ENCODE peak calls at places on chromosomes 6 and 20, in four cellular contexts. K is GM13977, R is GM10248, H is Calu3. X is an unnamed sample.

GRCh38 chr6:42331019-42331418 is 113.4 kb upstream of the MRPS10 start:
- DNase-seq in H (no peak), R (no peak), K (no peak), X (no peak)

GRCh38 chr20:2507464-2507863 is 1.3 kb downstream of the ZNF343 start:
- DNase-seq in H (no peak), R (no peak), K (no peak), X (no peak)

GRCh38 chr6:31356216-31356945 is 598 bp downstream of the HLA-B start:
- DNase-seq in K (peak), H (peak), R (peak), X (peak)

GRCh38 chr6:16208989-16209388 is 29.4 kb upstream of the GMPR start:
- DNase-seq in R (no peak), H (no peak), K (no peak), X (no peak)

GRCh38 chr6:41600499-41601247 is 37.6 kb upstream of the MDFI start:
- DNase-seq in R (no peak), H (no peak), K (no peak), X (no peak)

GRCh38 chr6:38161754-38162492 is 342.4 kb downstream of the ZFAND3 start:
- DNase-seq in R (peak), K (no peak), H (no peak), X (peak)

GRCh38 chr6:109304284-109305015 is 77.8 kb downstream of the CD164 start:
- DNase-seq in H (no peak), K (no peak), R (no peak), X (no peak)

GRCh38 chr20:48406462-48407235 is 421.1 kb downstream of the PREX1 start:
- DNase-seq in K (no peak), R (no peak), H (no peak), X (no peak)

GRCh38 chr20:6818033-6818808 is 50.7 kb downstream of the BMP2 start:
- DNase-seq in R (no peak), K (no peak), H (no peak), X (no peak)

GRCh38 chr6:7541175-7542064 is at the start of gene DSP:
- DNase-seq in R (peak), H (peak), K (peak), X (peak)

GRCh38 chr6:123962508-123962907 is 158.8 kb downstream of the NKAIN2 start:
- DNase-seq in K (no peak), H (peak), R (no peak), X (no peak)

GRCh38 chr6:33430991-33431879 is 11.4 kb downstream of the SYNGAP1 start:
- DNase-seq in R (peak), K (peak), H (peak), X (peak)

GRCh38 chr6:117397536-117398227 is 28.1 kb downstream of the ROS1 start:
- DNase-seq in K (no peak), R (no peak), H (no peak), X (no peak)

GRCh38 chr20:37379967-37380828 is 34.3 kb downstream of the SRC start:
- DNase-seq in R (no peak), K (no peak), H (no peak), X (no peak)

GRCh38 chr6:136146130-136146529 is 104.0 kb downstream of the MTFR2 start:
- DNase-seq in H (no peak), K (no peak), R (no peak), X (no peak)

GRCh38 chr20:32861446-32861845 is 2.7 kb downstream of the EFCAB8 start:
- DNase-seq in K (no peak), H (no peak), R (no peak), X (no peak)

GRCh38 chr20:32859961-32860360 is 1.2 kb downstream of the EFCAB8 start:
- DNase-seq in K (no peak), R (no peak), H (no peak), X (no peak)

GRCh38 chr20:32858189-32858588 is 534 bp upstream of the EFCAB8 start:
- DNase-seq in K (no peak), R (no peak), H (no peak), X (no peak)

GRCh38 chr20:32855387-32855786 is 3.3 kb upstream of the EFCAB8 start:
- DNase-seq in H (no peak), R (no peak), K (no peak), X (no peak)

GRCh38 chr20:32858873-32859372 is at the start of gene EFCAB8:
- DNase-seq in R (no peak), H (no peak), K (no peak), X (no peak)
- TF ChIP-seq CTCF in R (no peak), H (peak), K (no peak), X (no peak)

GRCh38 chr20:34824861-34825529 is 456 bp downstream of the NCOA6 start:
- DNase-seq in K (peak), H (peak), R (peak), X (peak)
- TF ChIP-seq CTCF in K (peak), H (no peak), R (peak), X (peak)

GRCh38 chr6:168247456-168248147 is 72.0 kb downstream of the DACT2 start:
- DNase-seq in R (no peak), K (no peak), H (peak), X (no peak)

GRCh38 chr6:168249746-168250145 is 69.8 kb downstream of the DACT2 start:
- DNase-seq in K (no peak), R (no peak), H (no peak), X (no peak)

GRCh38 chr6:168252267-168252666 is 67.3 kb downstream of the DACT2 start:
- DNase-seq in R (no peak), H (no peak), K (no peak), X (no peak)

GRCh38 chr6:168248148-168248620 is 71.4 kb downstream of the DACT2 start:
- DNase-seq in R (no peak), H (no peak), K (no peak), X (no peak)

DNA sequence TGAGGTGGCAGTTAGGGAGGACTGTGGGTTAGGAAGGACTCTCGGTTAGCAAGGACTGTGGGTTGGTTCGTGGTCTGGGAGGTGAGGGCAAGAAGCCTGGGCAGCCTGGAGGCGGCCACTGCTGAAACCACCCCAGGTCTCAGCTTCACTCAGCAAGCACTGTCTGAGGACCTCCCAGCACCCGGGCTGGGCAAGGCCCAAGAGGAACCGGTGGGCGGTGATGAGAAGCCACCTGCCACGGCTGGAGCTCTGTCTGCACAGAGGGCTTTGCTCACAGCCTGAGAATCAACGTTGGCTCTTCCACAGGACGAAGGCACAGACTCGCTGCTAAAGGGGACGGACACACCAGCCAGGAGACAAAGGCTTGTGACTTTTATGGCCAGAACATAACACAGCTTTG is 69.3 kb downstream of the DACT2 start:
- DNase-seq in K (no peak), R (no peak), H (no peak), X (no peak)
- TF ChIP-seq CTCF in K (no peak), R (no peak), H (no peak), X (no peak)

DNA sequence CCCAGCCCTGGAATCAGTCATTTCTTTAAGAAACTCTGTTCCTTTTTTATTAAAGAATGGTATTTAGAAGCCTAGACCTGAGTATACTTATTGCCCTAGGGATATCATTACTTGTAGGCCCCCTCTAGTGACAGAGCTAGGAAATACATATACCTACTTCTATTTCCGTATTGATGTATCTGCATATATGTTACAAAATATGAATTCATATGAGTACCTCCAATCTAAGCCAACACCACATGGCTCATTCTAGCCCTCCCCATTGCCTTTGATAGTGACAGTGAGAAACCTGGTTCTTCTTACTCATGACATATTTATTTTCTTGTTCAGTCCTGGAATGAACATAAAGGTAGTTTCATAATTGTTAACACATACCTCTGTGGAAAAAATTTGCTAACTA is 137.2 kb downstream of the FARS2 start:
- DNase-seq in R (peak), K (peak), H (no peak), X (peak)
- TF ChIP-seq CTCF in R (peak), K (peak), H (no peak), X (peak)

DNA sequence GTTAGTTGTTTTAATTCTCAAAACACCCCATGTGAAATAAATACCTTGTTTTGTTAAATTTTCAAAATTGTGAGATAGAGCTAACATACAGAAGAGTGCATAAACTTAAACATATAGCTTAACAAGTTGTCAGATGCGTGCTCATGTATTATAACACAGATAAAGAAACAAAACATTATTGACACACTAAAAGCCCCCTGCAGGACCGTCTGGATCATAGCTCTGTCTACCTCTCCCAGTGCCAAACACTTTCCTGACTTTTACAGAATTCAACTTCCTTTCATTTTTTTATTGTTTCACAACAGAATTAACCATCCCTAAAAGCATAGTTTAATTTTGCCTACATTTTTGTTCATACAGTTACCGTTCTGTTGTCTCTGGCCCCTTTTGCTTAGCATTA is 17.8 kb upstream of the FRK start:
- DNase-seq in H (no peak), K (no peak), R (no peak), X (no peak)
- TF ChIP-seq CTCF in H (no peak), K (no peak), R (no peak), X (no peak)

GRCh38 chr6:160692369-160692959 is 9.6 kb upstream of the PLG start:
- DNase-seq in R (no peak), K (no peak), H (no peak), X (no peak)
- TF ChIP-seq CTCF in R (peak), K (peak), H (no peak), X (no peak)

GRCh38 chr6:40056865-40057264 is 122.6 kb upstream of the MOCS1 start:
- DNase-seq in K (no peak), H (no peak), R (no peak), X (no peak)
- TF ChIP-seq CTCF in K (no peak), H (no peak), R (no peak), X (no peak)